ENCODE peak calls at places on chromosomes 16 and 17, in five cellular contexts. I is H9, R is MM.1S, Q is Peyer's patch, G is fibroblast of lung. T is an unnamed sample. For H3K4me1 and H3K27me3, the result is how much of the 10 kb centered on the place peaks cover.

GRCh38 chr17:74176546-74177001 is 26.9 kb upstream of the RPL38 start:
- DNase-seq in R (peak), Q (peak), G (peak), I (peak), T (peak)

GRCh38 chr17:7466644-7467341 is 12.6 kb downstream of the ZBTB4 start:
- DNase-seq in G (peak), R (no peak), I (no peak), Q (no peak), T (no peak)

GRCh38 chr16:26993988-26994387 is 72.7 kb upstream of the C16orf82 start:
- DNase-seq in I (no peak), R (no peak), Q (no peak), G (peak), T (no peak)

GRCh38 chr16:3022697-3023414 is 886 bp downstream of the HCFC1R1 start:
- DNase-seq in R (peak), I (no peak), Q (no peak), G (peak), T (no peak)

GRCh38 chr17:67602439-67602838 is 115.3 kb upstream of the NOL11 start:
- DNase-seq in I (no peak), R (no peak), G (no peak), Q (no peak), T (no peak)

GRCh38 chr16:4184038-4184702 is 57.7 kb downstream of the SRL start:
- DNase-seq in R (no peak), G (no peak), I (peak), Q (no peak), T (no peak)

GRCh38 chr17:4953461-4953961 is 2.6 kb downstream of the ENO3 start:
- DNase-seq in R (no peak), Q (no peak), G (peak), I (no peak), T (no peak)

GRCh38 chr17:17921192-17922082 is 50.8 kb downstream of the TOM1L2 start:
- DNase-seq in Q (peak), I (peak), G (peak), R (no peak), T (peak)

GRCh38 chr16:30904114-30904780 is 7.8 kb downstream of the CTF1 start:
- DNase-seq in R (no peak), Q (peak), G (no peak), I (no peak), T (no peak)

GRCh38 chr16:85961988-85962915 is 63.3 kb downstream of the IRF8 start:
- DNase-seq in I (no peak), G (no peak), R (no peak), Q (no peak), T (no peak)

GRCh38 chr16:85969159-85969558 is 70.2 kb downstream of the IRF8 start:
- DNase-seq in R (no peak), G (no peak), Q (no peak), I (no peak), T (no peak)

GRCh38 chr16:85968041-85968920 is 69.3 kb downstream of the IRF8 start:
- DNase-seq in G (no peak), R (no peak), Q (no peak), I (no peak), T (no peak)

GRCh38 chr16:85963746-85964370 is 64.9 kb downstream of the IRF8 start:
- DNase-seq in Q (peak), R (no peak), I (no peak), G (peak), T (no peak)

GRCh38 chr16:85965125-85965524 is 66.2 kb downstream of the IRF8 start:
- DNase-seq in I (no peak), Q (no peak), R (no peak), G (no peak), T (no peak)
- H3K4me1 ChIP-seq in I (under half), Q (under half), R (under half), G (under half), T (under half)

GRCh38 chr17:79997004-79997673 is 38.5 kb downstream of the TBC1D16 start:
- DNase-seq in R (no peak), I (no peak), G (no peak), Q (peak), T (no peak)

GRCh38 chr17:79995691-79996090 is 40.0 kb downstream of the TBC1D16 start:
- DNase-seq in I (no peak), G (no peak), R (no peak), Q (no peak), T (no peak)

GRCh38 chr17:79993390-79994221 is 42.1 kb downstream of the TBC1D16 start:
- DNase-seq in I (peak), G (peak), R (peak), Q (peak), T (peak)

GRCh38 chr17:79994602-79995001 is 41.1 kb downstream of the TBC1D16 start:
- DNase-seq in R (no peak), G (no peak), Q (no peak), I (no peak), T (no peak)

DNA sequence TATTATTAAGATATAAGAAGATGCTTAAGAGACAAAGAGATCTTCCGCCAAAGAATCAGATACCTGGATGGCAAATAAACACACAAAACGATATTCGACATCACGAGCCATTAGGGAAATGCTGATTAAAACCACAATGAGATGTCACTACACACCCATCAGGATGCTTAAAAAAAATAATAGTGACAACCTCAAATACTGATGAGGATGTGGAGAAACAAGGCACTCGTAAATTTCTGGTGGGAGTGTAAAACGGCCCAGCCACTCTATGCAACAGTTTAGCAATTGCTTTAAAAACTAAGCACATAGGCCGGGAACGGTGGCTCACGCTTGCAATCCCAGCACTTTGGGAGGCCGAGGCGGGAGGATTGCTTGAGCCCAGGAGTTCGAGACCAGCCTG is 39.4 kb downstream of the TBC1D16 start:
- DNase-seq in R (no peak), I (no peak), G (no peak), Q (no peak), T (no peak)
- H3K27me3 ChIP-seq in R (half or more), I (under half), G (under half), Q (under half), T (under half)

DNA sequence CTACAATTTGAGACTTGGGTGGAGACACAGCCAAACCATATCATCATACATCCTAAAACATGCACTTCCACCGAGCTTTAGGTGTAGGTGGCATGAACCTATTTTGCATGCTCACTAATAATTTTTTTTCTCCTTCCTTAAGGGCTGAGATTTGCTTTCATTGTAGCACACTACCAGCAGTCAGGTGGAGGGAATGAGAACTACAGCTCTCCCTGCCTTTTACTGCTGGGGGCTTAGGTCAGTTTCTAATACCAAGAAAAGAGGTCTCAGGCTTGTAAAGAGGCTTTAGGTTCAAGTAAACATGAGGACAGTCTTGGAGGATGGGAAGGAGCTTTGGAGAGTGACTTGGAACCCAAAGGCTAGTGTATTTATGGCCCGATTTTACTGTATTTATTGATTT is 22.0 kb downstream of the CFAP20 start:
- DNase-seq in G (no peak), I (no peak), R (no peak), Q (no peak), T (no peak)
- TF ChIP-seq CTCF in G (peak), I (no peak), R (no peak), Q (no peak), T (peak)

GRCh38 chr17:15411556-15412198 is 55.7 kb downstream of the CDRT4 start:
- DNase-seq in R (no peak), I (no peak), G (peak), Q (no peak), T (no peak)
- H3K4me1 ChIP-seq in R (under half), I (under half), G (under half), Q (under half), T (under half)